ENCODE peak calls at places on chromosomes 4 and X, in seven cellular contexts. T, Z, M, B, W, J and K are unnamed samples.

GRCh38 chr4:168449740-168450442 is 30.4 kb downstream of the DDX60L start:
- DNase-seq in J (no peak), Z (peak; percentile 63), W (peak; percentile 52), B (no peak), T (no peak), M (no peak), K (no peak)

GRCh38 chrX:50941638-50942037 is 31.1 kb downstream of the BMP15 start:
- DNase-seq in W (peak; percentile 9), Z (no peak), M (no peak), B (no peak), J (no peak), T (no peak), K (no peak)

GRCh38 chrX:147498796-147499195 is 412.9 kb upstream of the FMR1 start:
- DNase-seq in T (no peak), M (no peak), J (no peak), Z (no peak), W (no peak), B (no peak), K (no peak)

GRCh38 chr4:26300314-26301307 is 20.2 kb upstream of the RBPJ start:
- DNase-seq in B (no peak), T (no peak), M (no peak), J (no peak), W (no peak), Z (no peak), K (no peak)

GRCh38 chr4:188414441-188414840 is 275.2 kb downstream of the TRIML1 start:
- DNase-seq in Z (no peak), W (no peak), B (no peak), J (no peak), M (no peak), T (no peak), K (no peak)

GRCh38 chr4:7661846-7662506 is 227.2 kb upstream of the PSAPL1 start:
- DNase-seq in B (no peak), M (no peak), J (no peak), T (no peak), Z (no peak), W (no peak), K (no peak)

GRCh38 chr4:170990989-170991589 is 822.1 kb upstream of the GALNTL6 start:
- DNase-seq in T (no peak), M (no peak), W (no peak), J (no peak), B (no peak), Z (no peak), K (no peak)

GRCh38 chr4:3340703-3341088 is 47.9 kb downstream of the RGS12 start:
- DNase-seq in Z (no peak), J (no peak), B (peak; percentile 91), T (no peak), M (no peak), W (no peak), K (no peak)

GRCh38 chr4:179624768-179625181 is 2182.5 kb upstream of the AGA start:
- DNase-seq in T (no peak), Z (no peak), B (no peak), W (no peak), J (peak; percentile 1), M (no peak), K (no peak)

GRCh38 chr4:110184124-110184790 is 14.2 kb downstream of the ELOVL6 start:
- DNase-seq in W (no peak), T (no peak), M (no peak), J (no peak), B (no peak), Z (no peak), K (no peak)

GRCh38 chr4:184330008-184330400 is 112.3 kb upstream of the ENPP6 start:
- DNase-seq in T (no peak), W (peak; percentile 60), J (peak; percentile 57), M (no peak), Z (no peak), B (peak; percentile 76), K (no peak)

GRCh38 chrX:51459125-51459524 is 37.3 kb downstream of the NUDT11 start:
- DNase-seq in B (no peak), W (no peak), T (no peak), J (no peak), Z (no peak), M (no peak), K (no peak)

GRCh38 chrX:17187301-17187836 is 187.6 kb upstream of the NHS start:
- DNase-seq in Z (no peak), T (no peak), B (no peak), W (no peak), J (peak; percentile 44), M (no peak), K (no peak)

GRCh38 chrX:79719568-79720231 is 294.9 kb upstream of the TBX22 start:
- DNase-seq in T (no peak), B (no peak), Z (no peak), W (no peak), M (no peak), J (no peak), K (no peak)